ENCODE peak calls at places on chromosomes 5 and 9, in eight cellular contexts. C, V, Q, I, A, J, M and Z are unnamed samples.
A peak's percentile ranks its signal among the peaks of the same experiment; 100 is the strongest.

GRCh38 chr9:32431940-32432555 is 47.6 kb downstream of the ACO1 start:
- DNase-seq in Q (peak; percentile 26), J (peak; percentile 58), C (no peak), M (no peak), I (peak; percentile 17), V (peak; percentile 36), A (peak; percentile 61), Z (peak; percentile 33)

GRCh38 chr5:68116868-68117411 is 98.6 kb upstream of the PIK3R1 start:
- DNase-seq in M (no peak), C (no peak), I (no peak), V (no peak), A (no peak), Q (no peak), J (no peak), Z (no peak)

GRCh38 chr5:59562756-59563389 is 330.7 kb downstream of the PDE4D start:
- DNase-seq in A (peak; percentile 42), C (no peak), M (peak; percentile 92), I (peak; percentile 34), V (peak; percentile 69), Q (no peak), J (no peak), Z (peak; percentile 69)

GRCh38 chr5:148168246-148168645 is at the start of gene SPINK14:
- DNase-seq in M (no peak), V (no peak), I (no peak), A (no peak), C (no peak), Q (no peak), J (no peak), Z (no peak)

GRCh38 chr9:81892440-81892839 is 35.8 kb upstream of the SPATA31D4 start:
- DNase-seq in M (no peak), I (no peak), C (no peak), A (no peak), V (peak; percentile 16), Q (no peak), J (no peak), Z (no peak)

GRCh38 chr5:128093368-128093767 is 9.8 kb downstream of the SLC12A2 start:
- DNase-seq in M (no peak), I (no peak), V (no peak), C (no peak), A (no peak), J (no peak), Q (no peak), Z (no peak)

GRCh38 chr9:93681316-93682154 is 105.2 kb downstream of the PHF2 start:
- DNase-seq in A (peak; percentile 26), I (no peak), C (peak; percentile 66), Q (no peak), V (no peak), J (peak; percentile 14), M (no peak), Z (peak; percentile 36)

GRCh38 chr9:98099898-98100297 is 19.1 kb downstream of the TRIM14 start:
- DNase-seq in J (no peak), I (no peak), V (no peak), C (peak; percentile 21), A (no peak), Q (no peak), M (no peak), Z (no peak)

GRCh38 chr9:86731511-86731993 is 215.8 kb downstream of the GAS1 start:
- DNase-seq in A (no peak), C (no peak), Q (no peak), I (no peak), V (peak; percentile 55), J (no peak), M (no peak), Z (no peak)

GRCh38 chr5:52554297-52554696 is 233.4 kb upstream of the ITGA1 start:
- DNase-seq in V (no peak), M (no peak), Q (no peak), J (no peak), I (no peak), C (no peak), A (no peak), Z (no peak)